ENCODE peak calls at places on chromosomes 3 and 15, in four cellular contexts. One of them, this sample, is unnamed.

GRCh38 chr3:59749291-59749690 is 699.5 kb upstream of the CFAP20DC start:
- DNase-seq in HepG2: no peak
- DNase-seq in K562: no peak
- DNase-seq in GM12878: no peak
- DNase-seq in this sample: no peak

GRCh38 chr3:195249858-195250464 is 21.0 kb downstream of the XXYLT1 start:
- DNase-seq in HepG2: no peak
- DNase-seq in K562: no peak
- DNase-seq in GM12878: no peak
- DNase-seq in this sample: no peak

GRCh38 chr3:38438421-38438820 is 15.3 kb upstream of the ACVR2B start:
- DNase-seq in HepG2: no peak
- DNase-seq in K562: no peak
- DNase-seq in GM12878: no peak
- DNase-seq in this sample: no peak

GRCh38 chr15:73601449-73602425 is 31.5 kb downstream of the NPTN start:
- DNase-seq in HepG2: peak; percentile 33
- DNase-seq in K562: peak; percentile 23
- DNase-seq in GM12878: no peak
- DNase-seq in this sample: peak; percentile 17

GRCh38 chr3:78919021-78919755 is 848.6 kb downstream of the ROBO1 start:
- DNase-seq in HepG2: peak; percentile 73
- DNase-seq in K562: no peak
- DNase-seq in GM12878: peak; percentile 71
- DNase-seq in this sample: peak; percentile 77

GRCh38 chr15:29756358-29757267 is 65.7 kb downstream of the TJP1 start:
- DNase-seq in HepG2: no peak
- DNase-seq in K562: no peak
- DNase-seq in GM12878: no peak
- DNase-seq in this sample: no peak

GRCh38 chr15:63107895-63108546 is 13.6 kb upstream of the LACTB start:
- DNase-seq in HepG2: peak; percentile 98
- DNase-seq in K562: peak; percentile 57
- DNase-seq in GM12878: no peak
- DNase-seq in this sample: peak; percentile 99

GRCh38 chr15:68672251-68672650 is 93.5 kb downstream of the CORO2B start:
- DNase-seq in HepG2: no peak
- DNase-seq in K562: no peak
- DNase-seq in GM12878: no peak
- DNase-seq in this sample: no peak

GRCh38 chr3:187044206-187044605 is 95.1 kb downstream of the RPL39L start:
- DNase-seq in HepG2: no peak
- DNase-seq in K562: no peak
- DNase-seq in GM12878: no peak
- DNase-seq in this sample: no peak

GRCh38 chr15:69755571-69756310 is 303.1 kb downstream of the RPLP1 start:
- DNase-seq in HepG2: no peak
- DNase-seq in K562: no peak
- DNase-seq in GM12878: peak; percentile 93
- DNase-seq in this sample: no peak

GRCh38 chr3:161171113-161171512 is 50.0 kb upstream of the NMD3 start:
- DNase-seq in HepG2: no peak
- DNase-seq in K562: no peak
- DNase-seq in GM12878: no peak
- DNase-seq in this sample: peak; percentile 3

GRCh38 chr15:92907880-92908279 is 7.8 kb downstream of the CHD2 start:
- DNase-seq in HepG2: no peak
- DNase-seq in K562: peak; percentile 65
- DNase-seq in GM12878: no peak
- DNase-seq in this sample: no peak

GRCh38 chr3:184249412-184250166 is at the start of gene EEF1AKMT4:
- DNase-seq in HepG2: peak; percentile 97
- DNase-seq in K562: peak; percentile 99
- DNase-seq in GM12878: peak; percentile 87
- DNase-seq in this sample: peak; percentile 98

GRCh38 chr15:99845009-99845408 is 111.8 kb upstream of the LYSMD4 start:
- DNase-seq in HepG2: no peak
- DNase-seq in K562: no peak
- DNase-seq in GM12878: no peak
- DNase-seq in this sample: no peak

GRCh38 chr15:42704492-42704926 is 32.4 kb downstream of the CDAN1 start:
- DNase-seq in HepG2: peak; percentile 65
- DNase-seq in K562: peak; percentile 82
- DNase-seq in GM12878: peak; percentile 24
- DNase-seq in this sample: peak; percentile 57

GRCh38 chr15:96336045-96336642 is 5.6 kb downstream of the NR2F2 start:
- DNase-seq in HepG2: no peak
- DNase-seq in K562: peak; percentile 45
- DNase-seq in GM12878: no peak
- DNase-seq in this sample: no peak
- TF ChIP-seq CHD4 in HepG2: no peak
- TF ChIP-seq CHD4 in K562: no peak
- TF ChIP-seq CHD4 in GM12878: no peak
- TF ChIP-seq CHD4 in this sample: no peak

GRCh38 chr3:188299068-188299467 is 145.1 kb downstream of the LPP start:
- DNase-seq in HepG2: no peak
- DNase-seq in K562: no peak
- DNase-seq in GM12878: no peak
- DNase-seq in this sample: no peak
- TF ChIP-seq SMC3 in HepG2: no peak
- TF ChIP-seq SMC3 in K562: no peak
- TF ChIP-seq SMC3 in GM12878: no peak
- TF ChIP-seq SMC3 in this sample: no peak

GRCh38 chr3:159870723-159871122 is 117.9 kb upstream of the IL12A start:
- DNase-seq in HepG2: no peak
- DNase-seq in K562: no peak
- DNase-seq in GM12878: no peak
- DNase-seq in this sample: no peak

GRCh38 chr3:159867372-159867771 is 121.3 kb upstream of the IL12A start:
- DNase-seq in HepG2: no peak
- DNase-seq in K562: no peak
- DNase-seq in GM12878: no peak
- DNase-seq in this sample: no peak

GRCh38 chr3:159877924-159878323 is 110.7 kb upstream of the IL12A start:
- DNase-seq in HepG2: no peak
- DNase-seq in K562: no peak
- DNase-seq in GM12878: no peak
- DNase-seq in this sample: peak; percentile 16

GRCh38 chr3:159872374-159873109 is 116.1 kb upstream of the IL12A start:
- DNase-seq in HepG2: no peak
- DNase-seq in K562: no peak
- DNase-seq in GM12878: no peak
- DNase-seq in this sample: peak; percentile 83
- TF ChIP-seq CTCF in HepG2: no peak
- TF ChIP-seq CTCF in K562: no peak
- TF ChIP-seq CTCF in GM12878: no peak
- TF ChIP-seq CTCF in this sample: no peak

GRCh38 chr3:172749201-172749965 is 1.1 kb upstream of the ECT2 start:
- DNase-seq in HepG2: peak; percentile 88
- DNase-seq in K562: no peak
- DNase-seq in GM12878: no peak
- DNase-seq in this sample: peak; percentile 78
- TF ChIP-seq CHD4 in HepG2: no peak
- TF ChIP-seq CHD4 in K562: no peak
- TF ChIP-seq CHD4 in GM12878: no peak
- TF ChIP-seq CHD4 in this sample: no peak

GRCh38 chr15:56028430-56028829 is 35.0 kb upstream of the NEDD4 start:
- DNase-seq in HepG2: no peak
- DNase-seq in K562: no peak
- DNase-seq in GM12878: no peak
- DNase-seq in this sample: no peak
- TF ChIP-seq SMC3 in HepG2: no peak
- TF ChIP-seq SMC3 in K562: no peak
- TF ChIP-seq SMC3 in GM12878: no peak
- TF ChIP-seq SMC3 in this sample: no peak

GRCh38 chr15:60652245-60652644 is 173.3 kb upstream of the ICE2 start:
- DNase-seq in HepG2: no peak
- DNase-seq in K562: no peak
- DNase-seq in GM12878: no peak
- DNase-seq in this sample: no peak
- TF ChIP-seq CTCF in HepG2: no peak
- TF ChIP-seq CTCF in K562: no peak
- TF ChIP-seq CTCF in GM12878: no peak
- TF ChIP-seq CTCF in this sample: no peak

GRCh38 chr3:149579838-149580542 is 77.8 kb downstream of the WWTR1 start:
- DNase-seq in HepG2: no peak
- DNase-seq in K562: no peak
- DNase-seq in GM12878: no peak
- DNase-seq in this sample: no peak
- TF ChIP-seq CHD4 in HepG2: no peak
- TF ChIP-seq CHD4 in K562: no peak
- TF ChIP-seq CHD4 in GM12878: no peak
- TF ChIP-seq CHD4 in this sample: no peak

GRCh38 chr15:65791335-65792129 is 561 bp downstream of the DENND4A start:
- DNase-seq in HepG2: peak; percentile 65
- DNase-seq in K562: peak; percentile 81
- DNase-seq in GM12878: no peak
- DNase-seq in this sample: peak; percentile 60
- TF ChIP-seq SMC3 in HepG2: no peak
- TF ChIP-seq SMC3 in K562: no peak
- TF ChIP-seq SMC3 in GM12878: no peak
- TF ChIP-seq SMC3 in this sample: no peak

GRCh38 chr3:149129326-149130123 is at the start of gene HPS3:
- DNase-seq in HepG2: peak; percentile 79
- DNase-seq in K562: peak; percentile 94
- DNase-seq in GM12878: peak; percentile 46
- DNase-seq in this sample: peak; percentile 91
- TF ChIP-seq CTCF in HepG2: peak; percentile 16
- TF ChIP-seq CTCF in K562: no peak
- TF ChIP-seq CTCF in GM12878: no peak
- TF ChIP-seq CTCF in this sample: no peak